ENCODE peak calls at places on chromosomes 3 and 15, in five cellular contexts. One of them, this sample, is unnamed.

GRCh38 chr3:30644615-30645014 is 38.2 kb downstream of the TGFBR2 start:
- DNase-seq in bronchial epithelial cell: peak
- DNase-seq in stimulated activated naive CD4-positive, alpha-beta T cell: peak
- DNase-seq in LoVo: no peak
- DNase-seq in psoas muscle: peak
- DNase-seq in this sample: no peak

GRCh38 chr3:155890671-155891190 is 20.3 kb downstream of the GMPS start:
- DNase-seq in stimulated activated naive CD4-positive, alpha-beta T cell: no peak
- DNase-seq in LoVo: no peak
- DNase-seq in bronchial epithelial cell: peak
- DNase-seq in psoas muscle: no peak
- DNase-seq in this sample: no peak

GRCh38 chr15:56913241-56913640 is 5.2 kb upstream of the TCF12 start:
- DNase-seq in stimulated activated naive CD4-positive, alpha-beta T cell: no peak
- DNase-seq in LoVo: no peak
- DNase-seq in psoas muscle: no peak
- DNase-seq in bronchial epithelial cell: no peak
- DNase-seq in this sample: no peak

GRCh38 chr3:171429635-171430034 is 30.6 kb downstream of the TNIK start:
- DNase-seq in LoVo: no peak
- DNase-seq in psoas muscle: no peak
- DNase-seq in bronchial epithelial cell: no peak
- DNase-seq in stimulated activated naive CD4-positive, alpha-beta T cell: no peak
- DNase-seq in this sample: no peak

GRCh38 chr3:141529256-141530132 is 42.7 kb downstream of the RASA2 start:
- DNase-seq in psoas muscle: no peak
- DNase-seq in bronchial epithelial cell: peak
- DNase-seq in LoVo: no peak
- DNase-seq in stimulated activated naive CD4-positive, alpha-beta T cell: no peak
- DNase-seq in this sample: no peak

GRCh38 chr3:153856932-153857331 is 264.3 kb upstream of the ARHGEF26 start:
- DNase-seq in bronchial epithelial cell: peak
- DNase-seq in LoVo: no peak
- DNase-seq in stimulated activated naive CD4-positive, alpha-beta T cell: no peak
- DNase-seq in psoas muscle: no peak
- DNase-seq in this sample: no peak

GRCh38 chr3:109195812-109196211 is 59.3 kb downstream of the C3orf85 start:
- DNase-seq in psoas muscle: no peak
- DNase-seq in stimulated activated naive CD4-positive, alpha-beta T cell: no peak
- DNase-seq in bronchial epithelial cell: peak
- DNase-seq in LoVo: peak
- DNase-seq in this sample: no peak

GRCh38 chr3:113589971-113590370 is 57.6 kb downstream of the SIDT1 start:
- DNase-seq in bronchial epithelial cell: peak
- DNase-seq in LoVo: no peak
- DNase-seq in psoas muscle: no peak
- DNase-seq in stimulated activated naive CD4-positive, alpha-beta T cell: no peak
- DNase-seq in this sample: no peak

GRCh38 chr3:121998588-121999473 is 23.2 kb downstream of the ILDR1 start:
- DNase-seq in LoVo: no peak
- DNase-seq in bronchial epithelial cell: no peak
- DNase-seq in psoas muscle: no peak
- DNase-seq in stimulated activated naive CD4-positive, alpha-beta T cell: no peak
- DNase-seq in this sample: no peak

GRCh38 chr3:49020335-49021212 is 1.3 kb upstream of the NDUFAF3 start:
- DNase-seq in stimulated activated naive CD4-positive, alpha-beta T cell: no peak
- DNase-seq in bronchial epithelial cell: no peak
- DNase-seq in psoas muscle: peak
- DNase-seq in LoVo: no peak
- DNase-seq in this sample: peak

This sample was measured in aorta.